ENCODE peak calls at places on chromosomes 12 and 14, in ten cellular contexts. M is pons, N is Calu3, Q is mucosa of gallbladder, L is HCT116, Z is dorsolateral prefrontal cortex, E is T-cell, P is transverse colon, V is T1000, A is NCI-H524. B is an unnamed sample.

GRCh38 chr12:62934799-62935674 is at the start of gene PPM1H:
- DNase-seq in M (peak; percentile 73), N (peak; percentile 99), Q (peak; percentile 90), L (peak; percentile 68), Z (peak; percentile 70), E (no peak), P (peak; percentile 82), V (peak; percentile 59), A (peak; percentile 75), B (peak; percentile 28)

GRCh38 chr14:89337161-89337560 is 79.9 kb downstream of the FOXN3 start:
- DNase-seq in M (no peak), N (no peak), Q (no peak), L (no peak), Z (no peak), E (no peak), P (no peak), V (no peak), A (no peak), B (no peak)

GRCh38 chr12:50282581-50283229 is 615 bp downstream of the LIMA1 start:
- DNase-seq in M (no peak), N (no peak), Q (no peak), L (no peak), Z (no peak), E (no peak), P (peak; percentile 17), V (no peak), A (peak; percentile 97), B (no peak)

GRCh38 chr12:57216931-57217871 is 607 bp downstream of the NXPH4 start:
- DNase-seq in M (no peak), N (no peak), Q (no peak), L (no peak), Z (no peak), E (no peak), P (no peak), V (peak; percentile 19), A (peak; percentile 40), B (no peak)

GRCh38 chr12:100672075-100672592 is 98.7 kb downstream of the GAS2L3 start:
- DNase-seq in M (no peak), N (peak; percentile 61), Q (no peak), L (no peak), Z (no peak), E (no peak), P (peak; percentile 15), V (peak; percentile 11), A (peak; percentile 33), B (no peak)

GRCh38 chr12:52171950-52172512 is 19.8 kb downstream of the KRT80 start:
- DNase-seq in M (no peak), N (peak; percentile 40), Q (no peak), L (no peak), Z (no peak), E (no peak), P (peak; percentile 58), V (no peak), A (peak; percentile 44), B (no peak)

GRCh38 chr12:1916396-1917171 is 1.9 kb downstream of the CACNA2D4 start:
- DNase-seq in M (no peak), N (no peak), Q (no peak), L (no peak), Z (no peak), E (peak; percentile 20), P (no peak), V (no peak), A (peak; percentile 74), B (no peak)

GRCh38 chr12:29591140-29592020 is 93.9 kb upstream of the OVCH1 start:
- DNase-seq in M (no peak), N (no peak), Q (no peak), L (no peak), Z (no peak), E (no peak), P (no peak), V (no peak), A (no peak), B (no peak)

GRCh38 chr14:60656755-60657608 is 7.7 kb upstream of the SIX1 start:
- DNase-seq in M (no peak), N (peak; percentile 76), Q (no peak), L (no peak), Z (no peak), E (no peak), P (peak; percentile 50), V (no peak), A (peak; percentile 81), B (no peak)

GRCh38 chr14:54048311-54048710 is 91.7 kb upstream of the BMP4 start:
- DNase-seq in M (no peak), N (peak; percentile 6), Q (no peak), L (no peak), Z (no peak), E (no peak), P (peak; percentile 31), V (no peak), A (no peak), B (no peak)

GRCh38 chr12:83128529-83128928 is 441.8 kb downstream of the TMTC2 start:
- DNase-seq in M (no peak), N (no peak), Q (no peak), L (no peak), Z (no peak), E (no peak), P (no peak), V (no peak), A (no peak), B (no peak)

GRCh38 chr12:45327823-45328383 is 112.0 kb downstream of the ANO6 start:
- DNase-seq in M (no peak), N (no peak), Q (no peak), L (no peak), Z (no peak), E (no peak), P (no peak), V (no peak), A (no peak), B (no peak)